ENCODE peak calls at places on chromosome 14, in seven cellular contexts. K is osteoblast, X is AG10803, P is small intestine, S is fibroblast of pulmonary artery, G is breast epithelium, H is testis. J is an unnamed sample.

GRCh38 chr14:74441113-74441512 is 15.1 kb upstream of the SYNDIG1L start:
- DNase-seq in G (no peak), K (no peak), X (no peak), H (no peak), S (no peak), P (no peak), J (no peak)

GRCh38 chr14:65098586-65098985 is 3.7 kb downstream of the MAX start:
- DNase-seq in K (no peak), X (peak), P (peak), S (peak), G (no peak), H (no peak), J (peak)

GRCh38 chr14:53715390-53715730 is 241.3 kb downstream of the BMP4 start:
- DNase-seq in X (peak), H (no peak), S (peak), G (no peak), P (peak), K (no peak), J (peak)

GRCh38 chr14:79432640-79433039 is 778.7 kb downstream of the DIO2 start:
- DNase-seq in H (no peak), X (no peak), P (no peak), S (no peak), K (no peak), G (no peak), J (no peak)

GRCh38 chr14:61512026-61512425 is 183.3 kb upstream of the HIF1A start:
- DNase-seq in S (peak), P (no peak), X (no peak), G (no peak), H (no peak), K (no peak), J (peak)

GRCh38 chr14:46054526-46054925 is 597.1 kb downstream of the RPL10L start:
- DNase-seq in H (no peak), P (no peak), S (peak), G (no peak), X (peak), K (no peak), J (peak)

GRCh38 chr14:41799817-41800216 is 193.1 kb downstream of the LRFN5 start:
- DNase-seq in X (no peak), K (no peak), H (no peak), P (no peak), G (no peak), S (no peak), J (no peak)

GRCh38 chr14:35385042-35385839 is 19.3 kb downstream of the NFKBIA start:
- DNase-seq in S (peak), X (peak), G (peak), P (peak), K (peak), H (peak), J (peak)

GRCh38 chr14:92877757-92878431 is 45.1 kb upstream of the CHGA start:
- DNase-seq in K (no peak), S (peak), H (peak), P (no peak), G (no peak), X (peak), J (no peak)

GRCh38 chr14:63551338-63551737 is 8.2 kb upstream of the PPP2R5E start:
- DNase-seq in S (peak), K (peak), H (no peak), X (peak), P (no peak), G (no peak), J (peak)

GRCh38 chr14:89012272-89013097 is 188.0 kb downstream of the TTC8 start:
- DNase-seq in S (no peak), K (no peak), X (no peak), G (no peak), H (no peak), P (peak), J (no peak)

GRCh38 chr14:73245401-73246325 is 8.4 kb downstream of the PAPLN start:
- DNase-seq in H (no peak), X (peak), G (no peak), S (peak), K (peak), P (peak), J (peak)

GRCh38 chr14:106490442-106490841 is 964.1 kb downstream of the TMEM121 start:
- DNase-seq in H (no peak), S (no peak), X (no peak), K (no peak), G (no peak), P (no peak), J (no peak)

GRCh38 chr14:72545411-72546311 is 348.2 kb downstream of the DPF3 start:
- DNase-seq in H (no peak), S (no peak), X (no peak), P (no peak), G (no peak), K (peak), J (no peak)

GRCh38 chr14:65927871-65928270 is 515.3 kb downstream of the FUT8 start:
- DNase-seq in G (no peak), H (no peak), S (no peak), X (no peak), K (no peak), P (peak), J (no peak)

GRCh38 chr14:54435500-54435981 is 5.6 kb downstream of the CNIH1 start:
- DNase-seq in S (peak), H (no peak), G (no peak), K (peak), P (peak), X (peak), J (peak)

GRCh38 chr14:63663428-63664142 is 21.9 kb upstream of the WDR89 start:
- DNase-seq in P (no peak), X (no peak), H (no peak), S (no peak), K (no peak), G (no peak), J (peak)

GRCh38 chr14:58942516-58942915 is 246.0 kb upstream of the DAAM1 start:
- DNase-seq in X (peak), G (no peak), K (peak), P (no peak), H (no peak), S (no peak), J (peak)

GRCh38 chr14:22510527-22511110 is 78.4 kb downstream of the DAD1 start:
- DNase-seq in G (no peak), P (no peak), H (no peak), S (peak), K (peak), X (peak), J (peak)

GRCh38 chr14:104282332-104283196 is 144.2 kb downstream of the KIF26A start:
- DNase-seq in S (no peak), X (no peak), G (peak), P (no peak), K (peak), H (no peak), J (no peak)

GRCh38 chr14:103628221-103628683 is 759 bp upstream of the KLC1 start:
- DNase-seq in P (peak), H (peak), X (peak), S (peak), K (peak), G (peak), J (peak)

GRCh38 chr14:30440986-30441385 is 118.0 kb upstream of the G2E3 start:
- DNase-seq in H (no peak), P (no peak), K (no peak), G (no peak), X (peak), S (no peak), J (no peak)

GRCh38 chr14:69916396-69916795 is 37.2 kb downstream of the SMOC1 start:
- DNase-seq in H (no peak), K (no peak), P (no peak), G (no peak), S (no peak), X (no peak), J (no peak)

GRCh38 chr14:69917287-69917686 is 38.1 kb downstream of the SMOC1 start:
- DNase-seq in X (no peak), G (no peak), K (no peak), H (no peak), P (no peak), S (no peak), J (no peak)

GRCh38 chr14:69922198-69922597 is 43.0 kb downstream of the SMOC1 start:
- DNase-seq in S (no peak), K (no peak), G (no peak), H (peak), P (no peak), X (no peak), J (no peak)

GRCh38 chr14:69924181-69924580 is 45.0 kb downstream of the SMOC1 start:
- DNase-seq in G (no peak), S (no peak), X (no peak), K (no peak), P (no peak), H (no peak), J (no peak)

DNA sequence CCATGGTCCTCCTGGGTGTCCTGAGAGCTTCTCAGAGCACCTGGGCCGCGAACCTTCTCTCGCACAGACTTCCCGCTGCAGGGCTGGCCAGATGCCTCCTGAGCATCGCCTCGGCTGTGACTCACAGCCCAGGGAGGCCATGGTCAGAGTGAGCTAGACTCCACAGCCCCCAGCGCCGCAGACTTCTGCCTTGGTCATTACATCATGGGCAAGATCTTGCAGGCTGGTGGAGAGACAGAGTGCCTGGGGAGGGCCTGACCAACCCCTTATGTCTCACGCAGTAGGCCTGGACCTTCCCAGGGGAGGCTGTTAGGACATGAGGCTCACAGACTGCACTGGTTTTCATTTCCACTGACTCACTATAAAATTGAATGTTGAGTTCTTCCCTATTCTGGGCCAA is 41.8 kb downstream of the SMOC1 start:
- DNase-seq in X (peak), G (no peak), H (no peak), K (peak), S (no peak), P (no peak), J (peak)
- H3K4me3 ChIP-seq in X (no peak), G (no peak), H (no peak), K (no peak), S (no peak), P (no peak), J (no peak)

DNA sequence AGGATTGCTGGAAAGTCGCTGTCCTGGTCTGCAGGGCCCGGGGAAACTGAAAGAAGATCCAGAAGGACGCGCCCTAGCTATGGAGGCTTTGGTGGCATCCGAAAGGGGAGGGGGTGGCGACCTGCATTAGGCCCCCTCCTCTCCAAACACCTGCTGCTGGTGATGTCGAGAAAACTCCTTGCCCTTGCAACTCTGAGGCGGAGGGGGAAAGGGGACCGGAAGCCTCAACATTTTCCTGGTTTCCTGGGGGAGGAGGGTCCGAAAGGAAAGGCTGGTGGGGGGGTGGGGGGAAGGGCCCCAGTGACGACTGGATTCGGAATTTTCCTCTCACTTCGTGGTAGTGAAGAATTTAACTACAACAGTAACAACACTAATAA is 421.1 kb downstream of the VRK1 start:
- DNase-seq in X (no peak), S (no peak), G (no peak), H (no peak), K (no peak), P (no peak), J (no peak)
- H3K4me3 ChIP-seq in X (peak), S (no peak), G (peak), H (peak), K (peak), P (peak), J (no peak)

GRCh38 chr14:69579476-69579875 is 4.8 kb upstream of the CCDC177 start:
- DNase-seq in K (no peak), G (no peak), X (no peak), H (no peak), P (no peak), S (no peak), J (no peak)
- H3K4me3 ChIP-seq in K (no peak), G (no peak), X (no peak), H (no peak), P (no peak), S (no peak), J (no peak)

DNA sequence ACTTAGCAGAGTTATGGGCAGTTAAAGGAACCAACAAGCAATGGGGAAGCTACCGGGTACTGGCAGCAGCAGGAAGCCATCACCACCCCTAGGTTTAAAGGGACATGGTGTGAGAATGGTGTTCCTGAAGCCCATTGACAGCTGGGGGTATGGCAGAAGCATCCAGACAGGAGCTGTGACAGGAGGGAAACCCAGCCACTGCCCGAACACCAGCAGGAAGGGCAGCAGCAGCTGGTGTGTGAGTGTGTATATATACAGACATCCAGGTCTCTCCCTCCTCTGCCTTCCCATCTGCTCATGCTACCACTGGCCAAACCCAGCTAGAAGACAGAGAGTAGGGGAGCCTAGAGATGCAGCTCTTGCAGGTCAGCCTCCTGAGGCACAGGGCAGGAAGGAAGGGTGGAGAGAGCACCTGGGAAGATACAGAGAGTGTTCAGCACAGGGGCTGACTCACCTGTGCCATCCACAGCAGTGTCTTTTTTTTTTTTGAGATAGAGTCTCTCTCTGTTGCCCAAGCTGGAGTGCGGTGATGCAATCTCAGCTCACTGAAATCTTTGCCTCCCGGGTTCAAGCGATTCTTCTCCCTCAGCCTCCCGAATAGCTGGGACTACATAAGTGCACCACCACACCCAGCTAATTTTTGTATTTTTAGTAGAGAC is 9.2 kb upstream of the ADCK1 start:
- DNase-seq in H (no peak), P (no peak), S (no peak), K (no peak), X (no peak), G (no peak), J (no peak)
- H3K4me3 ChIP-seq in H (no peak), P (no peak), S (no peak), K (no peak), X (no peak), G (no peak), J (no peak)

GRCh38 chr14:94180655-94181271 is 6.6 kb downstream of the PPP4R4 start:
- DNase-seq in P (peak), K (no peak), S (peak), G (no peak), X (peak), H (no peak), J (peak)
- H3K4me3 ChIP-seq in P (no peak), K (peak), S (no peak), G (peak), X (peak), H (no peak), J (no peak)

DNA sequence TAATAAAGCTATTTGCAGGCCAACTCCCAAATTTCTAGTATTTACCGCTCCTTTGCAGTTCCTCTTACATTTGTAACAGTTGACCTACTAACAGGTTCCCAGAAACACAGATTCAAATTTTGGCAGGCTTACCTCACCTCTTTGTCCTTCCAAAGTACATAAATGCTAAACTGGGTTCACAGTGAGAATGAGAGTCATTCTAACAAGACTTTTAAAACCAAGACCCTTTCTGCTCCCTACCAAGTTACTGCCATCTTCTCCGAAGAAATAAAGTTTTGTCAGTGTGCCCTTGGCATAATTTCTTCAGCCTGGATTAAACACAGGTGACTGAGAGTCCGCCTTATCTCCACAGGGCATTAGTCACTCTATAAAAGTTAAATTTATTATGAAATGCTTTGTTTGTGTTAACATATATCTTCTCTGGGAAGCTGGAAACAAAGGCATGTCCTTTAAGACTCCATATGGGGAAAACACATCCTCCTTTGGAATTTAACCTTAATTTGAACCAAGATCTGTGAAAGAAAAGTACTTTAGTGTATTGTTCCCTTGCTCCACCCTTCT is 28.2 kb downstream of the FOXA1 start:
- DNase-seq in S (peak), H (no peak), P (peak), K (no peak), X (no peak), G (no peak), J (peak)
- H3K4me3 ChIP-seq in S (no peak), H (no peak), P (no peak), K (no peak), X (no peak), G (no peak), J (no peak)

GRCh38 chr14:99266181-99267178 is 5.5 kb downstream of the BCL11B start:
- DNase-seq in G (peak), S (peak), K (peak), H (peak), P (peak), X (peak), J (peak)
- H3K4me3 ChIP-seq in G (no peak), S (no peak), K (peak), H (no peak), P (no peak), X (peak), J (no peak)

J was measured in cardiac fibroblast.